ENCODE peak calls at places on chromosomes 4 and X, in five cellular contexts. T, D, H, N and I are unnamed samples.

GRCh38 chr4:113447061-113447460 is 314.5 kb downstream of the CAMK2D start:
- DNase-seq in T (no peak), D (no peak), H (no peak), N (no peak), I (no peak)

GRCh38 chrX:154027003-154027402 is 7.3 kb upstream of the IRAK1 start:
- DNase-seq in T (no peak), D (no peak), H (no peak), N (no peak), I (no peak)

GRCh38 chrX:11558972-11559371 is 106.7 kb downstream of the ARHGAP6 start:
- DNase-seq in T (no peak), D (peak), H (peak), N (peak), I (no peak)

GRCh38 chr4:37970702-37971101 is 10.5 kb downstream of the PTTG2 start:
- DNase-seq in T (peak), D (peak), H (peak), N (no peak), I (peak)

GRCh38 chrX:28398352-28398751 is 188.9 kb upstream of the IL1RAPL1 start:
- DNase-seq in T (no peak), D (no peak), H (no peak), N (no peak), I (no peak)

GRCh38 chr4:152255437-152255836 is 280.5 kb downstream of the FBXW7 start:
- DNase-seq in T (peak), D (peak), H (no peak), N (no peak), I (no peak)

GRCh38 chrX:112868586-112868985 is 28.0 kb upstream of the AMOT start:
- DNase-seq in T (no peak), D (no peak), H (no peak), N (no peak), I (no peak)

GRCh38 chr4:6907658-6908191 is 1.9 kb upstream of the TBC1D14 start:
- DNase-seq in T (peak), D (no peak), H (no peak), N (peak), I (peak)

GRCh38 chrX:136251042-136251991 is at the start of gene MAP7D3:
- DNase-seq in T (peak), D (peak), H (no peak), N (peak), I (peak)

GRCh38 chr4:123284166-123284565 is 112.4 kb upstream of the SPRY1 start:
- DNase-seq in T (no peak), D (no peak), H (peak), N (no peak), I (no peak)

GRCh38 chr4:124432500-124432899 is 280.0 kb downstream of the ANKRD50 start:
- DNase-seq in T (no peak), D (no peak), H (peak), N (no peak), I (no peak)

GRCh38 chr4:94634266-94634665 is 123.5 kb upstream of the BMPR1B start:
- DNase-seq in T (no peak), D (no peak), H (no peak), N (no peak), I (no peak)

GRCh38 chr4:122195718-122196117 is 43.6 kb downstream of the BLTP1 start:
- DNase-seq in T (no peak), D (no peak), H (no peak), N (no peak), I (no peak)

GRCh38 chrX:135396566-135396965 is 25.2 kb upstream of the SMIM10L2A start:
- DNase-seq in T (no peak), D (no peak), H (no peak), N (no peak), I (no peak)

GRCh38 chrX:42754582-42754981 is 23.4 kb downstream of the PPP1R2C start:
- DNase-seq in T (no peak), D (no peak), H (no peak), N (no peak), I (no peak)

GRCh38 chr4:152478456-152479237 is 57.2 kb downstream of the FBXW7 start:
- DNase-seq in T (no peak), D (no peak), H (no peak), N (no peak), I (no peak)

GRCh38 chrX:45517090-45517973 is 316.7 kb upstream of the DIPK2B start:
- DNase-seq in T (no peak), D (no peak), H (no peak), N (no peak), I (no peak)

GRCh38 chr4:36244257-36245084 is at the start of gene ARAP2:
- DNase-seq in T (peak), D (peak), H (no peak), N (peak), I (peak)

GRCh38 chrX:13464599-13465275 is 104.7 kb upstream of the EGFL6 start:
- DNase-seq in T (no peak), D (no peak), H (no peak), N (no peak), I (no peak)

GRCh38 chrX:79270401-79270800 is 96.7 kb downstream of the ITM2A start:
- DNase-seq in T (peak), D (peak), H (no peak), N (no peak), I (peak)

GRCh38 chr4:119041951-119042560 is 93.6 kb upstream of the MYOZ2 start:
- DNase-seq in T (peak), D (peak), H (peak), N (peak), I (no peak)

GRCh38 chr4:156799121-156799589 is 172.4 kb downstream of the PDGFC start:
- DNase-seq in T (no peak), D (no peak), H (no peak), N (no peak), I (no peak)

GRCh38 chr4:174119051-174119450 is 164.4 kb downstream of the FBXO8 start:
- DNase-seq in T (no peak), D (no peak), H (no peak), N (no peak), I (no peak)

GRCh38 chrX:104315555-104315954 is 60.8 kb upstream of the ESX1 start:
- DNase-seq in T (no peak), D (no peak), H (no peak), N (no peak), I (no peak)

GRCh38 chr4:83356899-83357661 is 22.4 kb upstream of the HPSE start:
- DNase-seq in T (no peak), D (no peak), H (no peak), N (no peak), I (no peak)

GRCh38 chr4:168569066-168569908 is 72.4 kb downstream of the PALLD start:
- DNase-seq in T (no peak), D (no peak), H (peak), N (peak), I (no peak)

GRCh38 chr4:73309211-73309610 is 50.6 kb upstream of the ANKRD17 start:
- DNase-seq in T (no peak), D (no peak), H (no peak), N (no peak), I (no peak)

GRCh38 chr4:24001945-24002640 is 112.2 kb upstream of the PPARGC1A start:
- DNase-seq in T (no peak), D (no peak), H (no peak), N (no peak), I (no peak)

GRCh38 chrX:153888344-153888743 is 2.4 kb upstream of the L1CAM start:
- DNase-seq in T (no peak), D (no peak), H (no peak), N (no peak), I (no peak)

GRCh38 chrX:155997436-155997835 is at the start of gene IL9R:
- DNase-seq in T (no peak), D (peak), H (no peak), N (no peak), I (no peak)

GRCh38 chr4:113952452-113953029 is 26.9 kb downstream of the ARSJ start:
- DNase-seq in T (peak), D (no peak), H (no peak), N (peak), I (no peak)

GRCh38 chrX:53288173-53288572 is 6.8 kb upstream of the IQSEC2 start:
- DNase-seq in T (peak), D (no peak), H (no peak), N (no peak), I (peak)